ENCODE peak calls at places on chromosomes 13 and 19, in seven cellular contexts. G is neural progenitor cell; T is tibial nerve; K is psoas muscle; I is naive thymus-derived CD4-positive, alpha-beta T cell; F is sigmoid colon; A is BE2C. O is an unnamed sample.

GRCh38 chr13:82688400-82688999 is 1193.8 kb downstream of the SLITRK1 start:
- DNase-seq in G (no peak), T (no peak), K (no peak), I (no peak), F (no peak), A (no peak), O (no peak)

GRCh38 chr19:2495651-2496316 is 19.9 kb downstream of the GADD45B start:
- DNase-seq in G (no peak), T (no peak), K (no peak), I (no peak), F (peak; percentile 80), A (no peak), O (no peak)

GRCh38 chr19:18440421-18440877 is 2.5 kb upstream of the ISYNA1 start:
- DNase-seq in G (no peak), T (no peak), K (no peak), I (no peak), F (no peak), A (peak; percentile 60), O (no peak)

GRCh38 chr13:30032263-30032662 is 181.8 kb upstream of the UBL3 start:
- DNase-seq in G (no peak), T (no peak), K (no peak), I (no peak), F (no peak), A (no peak), O (no peak)

GRCh38 chr19:58573658-58574164 is 576 bp upstream of the MZF1 start:
- DNase-seq in G (no peak), T (no peak), K (no peak), I (no peak), F (no peak), A (no peak), O (no peak)

GRCh38 chr13:33441015-33441414 is 155.5 kb upstream of the STARD13 start:
- DNase-seq in G (peak; percentile 44), T (no peak), K (no peak), I (no peak), F (no peak), A (peak; percentile 23), O (no peak)

GRCh38 chr19:52269338-52270261 is at the start of gene ZNF766:
- DNase-seq in G (peak; percentile 96), T (peak; percentile 97), K (peak; percentile 98), I (peak; percentile 97), F (peak; percentile 99), A (peak; percentile 97), O (peak; percentile 98)

GRCh38 chr13:47148543-47148942 is 251.7 kb upstream of the HTR2A start:
- DNase-seq in G (no peak), T (no peak), K (no peak), I (no peak), F (no peak), A (no peak), O (no peak)

GRCh38 chr13:26468203-26468602 is 89.3 kb upstream of the WASF3 start:
- DNase-seq in G (peak; percentile 33), T (no peak), K (no peak), I (no peak), F (no peak), A (no peak), O (no peak)

GRCh38 chr19:48496959-48497727 is 14.5 kb downstream of the LMTK3 start:
- DNase-seq in G (no peak), T (no peak), K (no peak), I (no peak), F (no peak), A (no peak), O (no peak)

DNA sequence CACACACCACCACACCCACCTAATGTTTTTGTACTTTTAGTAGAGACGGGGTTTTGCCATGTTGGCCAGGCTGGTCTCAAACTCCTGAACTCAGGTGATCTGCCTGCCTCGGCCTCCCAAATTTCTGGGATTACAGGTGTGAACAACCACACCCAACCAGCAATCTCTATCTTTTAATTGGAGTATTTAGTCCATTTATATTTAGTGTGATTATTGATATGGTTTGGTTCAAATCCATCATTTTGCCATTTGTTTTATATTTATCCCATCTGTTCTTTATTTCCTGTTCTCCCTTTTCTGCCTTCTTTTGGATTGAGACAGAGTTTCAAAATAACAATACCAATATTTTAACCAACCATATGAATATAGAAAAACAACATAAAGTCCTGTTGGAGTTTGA is 4.1 kb downstream of the ZNF420 start:
- DNase-seq in G (no peak), T (no peak), K (no peak), I (no peak), F (no peak), A (no peak), O (no peak)
- H3K9me3 ChIP-seq in G (peaks cover 29% of the 10 kb centered on the region), T (no peaks in the 10 kb centered on the region), K (peaks cover 72% of the 10 kb centered on the region), I (peaks cover 25% of the 10 kb centered on the region), F (peaks cover 15% of the 10 kb centered on the region), A (no peaks in the 10 kb centered on the region), O (peaks cover 2% of the 10 kb centered on the region)

DNA sequence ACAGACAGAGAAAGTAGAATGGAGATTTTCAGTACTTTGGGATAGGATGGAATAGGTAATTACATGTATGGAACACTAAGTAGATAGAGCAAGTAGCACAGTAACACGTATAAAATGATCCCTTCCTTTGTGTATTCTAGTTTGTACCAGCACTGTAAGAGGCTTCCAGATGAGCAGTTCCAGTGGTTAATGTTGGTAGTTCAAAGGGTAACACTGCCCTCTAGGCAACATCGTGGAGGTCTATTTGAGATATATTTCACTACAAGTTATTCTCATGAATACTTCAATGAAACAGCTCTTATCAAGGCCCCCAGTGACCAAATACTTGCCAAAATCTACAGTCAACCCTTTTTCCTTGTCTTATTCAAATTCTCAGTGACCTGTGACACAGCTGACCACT is 13.5 kb upstream of the ZNF563 start:
- DNase-seq in G (no peak), T (no peak), K (no peak), I (peak; percentile 23), F (no peak), A (no peak), O (no peak)
- H3K9me3 ChIP-seq in G (peaks cover 47% of the 10 kb centered on the region), T (no peaks in the 10 kb centered on the region), K (peaks cover 65% of the 10 kb centered on the region), I (peaks cover 34% of the 10 kb centered on the region), F (peaks cover 27% of the 10 kb centered on the region), A (peaks cover 3% of the 10 kb centered on the region), O (peaks cover 12% of the 10 kb centered on the region)

GRCh38 chr19:14718522-14719113 is 28.8 kb downstream of the ZNF333 start:
- DNase-seq in G (no peak), T (no peak), K (no peak), I (no peak), F (no peak), A (no peak), O (no peak)
- H3K9me3 ChIP-seq in G (peaks cover 35% of the 10 kb centered on the region), T (peaks cover 34% of the 10 kb centered on the region), K (peaks cover 84% of the 10 kb centered on the region), I (peaks cover 87% of the 10 kb centered on the region), F (peaks cover 54% of the 10 kb centered on the region), A (peaks cover 7% of the 10 kb centered on the region), O (peaks cover 33% of the 10 kb centered on the region)

DNA sequence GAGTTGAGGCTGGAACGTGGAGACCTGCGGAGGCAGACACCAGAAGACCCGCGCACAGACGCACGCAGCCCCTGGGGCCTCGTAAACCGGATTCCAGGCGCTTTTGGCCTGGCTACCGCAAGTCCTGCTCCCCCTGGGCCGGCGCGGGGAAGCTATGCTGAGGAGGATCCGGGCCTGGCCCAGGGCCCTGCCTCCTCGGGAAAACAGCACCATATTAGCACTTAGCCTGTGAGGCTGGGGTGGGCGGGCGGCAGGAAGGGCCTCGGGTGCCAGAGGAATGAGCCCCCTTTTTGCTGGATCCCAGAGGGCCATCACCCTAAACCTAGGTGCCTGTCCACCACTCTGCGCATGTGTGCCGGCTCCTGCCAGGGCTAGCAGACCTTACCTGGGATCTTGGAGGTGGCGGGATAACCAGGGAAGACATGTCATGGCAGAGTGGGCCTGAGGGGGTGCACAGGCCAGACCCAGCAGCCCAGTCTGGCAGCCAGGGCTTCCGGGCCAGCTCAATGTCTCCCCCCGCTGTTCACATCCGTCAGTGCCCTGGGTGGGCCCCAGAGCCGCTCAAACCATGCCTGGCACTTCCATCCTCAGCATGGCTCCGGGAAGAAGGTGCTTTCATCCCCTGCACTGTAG is 7.3 kb downstream of the ELOF1 start:
- DNase-seq in G (peak; percentile 47), T (no peak), K (peak; percentile 21), I (no peak), F (peak; percentile 90), A (peak; percentile 63), O (no peak)
- H3K9me3 ChIP-seq in G (no peaks in the 10 kb centered on the region), T (no peaks in the 10 kb centered on the region), K (no peaks in the 10 kb centered on the region), I (no peaks in the 10 kb centered on the region), F (no peaks in the 10 kb centered on the region), A (no peaks in the 10 kb centered on the region), O (no peaks in the 10 kb centered on the region)

GRCh38 chr19:21149877-21150276 is 8.0 kb downstream of the ZNF431 start:
- DNase-seq in G (no peak), T (no peak), K (no peak), I (no peak), F (no peak), A (no peak), O (no peak)
- H3K9me3 ChIP-seq in G (peaks cover 25% of the 10 kb centered on the region), T (no peaks in the 10 kb centered on the region), K (no peaks in the 10 kb centered on the region), I (no peaks in the 10 kb centered on the region), F (no peaks in the 10 kb centered on the region), A (no peaks in the 10 kb centered on the region), O (no peaks in the 10 kb centered on the region)